ENCODE peak calls at places on chromosomes 16 and 17, in four cellular contexts. H, O, D and Y are unnamed samples.

GRCh38 chr17:1055231-1055630 is 58.3 kb downstream of the TIMM22 start:
- DNase-seq in H (no peak), O (no peak), D (no peak), Y (no peak)

GRCh38 chr16:7910116-7910515 is 577.5 kb downstream of the RBFOX1 start:
- DNase-seq in H (no peak), O (no peak), D (no peak), Y (no peak)

GRCh38 chr16:66605177-66605999 is 884 bp downstream of the CMTM3 start:
- DNase-seq in H (no peak), O (peak), D (peak), Y (peak)

GRCh38 chr17:4318596-4318995 is 47.9 kb downstream of the UBE2G1 start:
- DNase-seq in H (no peak), O (no peak), D (no peak), Y (no peak)

GRCh38 chr16:30934827-30935557 is 11.6 kb downstream of the FBXL19 start:
- DNase-seq in H (no peak), O (peak), D (peak), Y (peak)

GRCh38 chr17:7380321-7380720 is 568 bp upstream of the TNK1 start:
- DNase-seq in H (no peak), O (no peak), D (no peak), Y (peak)

GRCh38 chr16:12791340-12791739 is 12.3 kb downstream of the CPPED1 start:
- DNase-seq in H (no peak), O (no peak), D (no peak), Y (no peak)

GRCh38 chr17:9817086-9817485 is 4.8 kb downstream of the GSG1L2 start:
- DNase-seq in H (no peak), O (no peak), D (no peak), Y (peak)

GRCh38 chr16:75139498-75139897 is 8.8 kb upstream of the ZFP1 start:
- DNase-seq in H (no peak), O (no peak), D (no peak), Y (no peak)

GRCh38 chr17:47332287-47332686 is 8.5 kb downstream of the EFCAB13 start:
- DNase-seq in H (no peak), O (no peak), D (no peak), Y (no peak)

GRCh38 chr16:14502256-14502875 is 127.7 kb downstream of the PARN start:
- DNase-seq in H (no peak), O (no peak), D (no peak), Y (no peak)

GRCh38 chr16:50956637-50957036 is 194.4 kb downstream of the SALL1 start:
- DNase-seq in H (no peak), O (no peak), D (no peak), Y (no peak)

GRCh38 chr17:41785876-41786226 is 660 bp downstream of the JUP start:
- DNase-seq in H (no peak), O (peak), D (no peak), Y (peak)

GRCh38 chr16:69927056-69927757 is 23.9 kb upstream of the CLEC18A start:
- DNase-seq in H (no peak), O (no peak), D (peak), Y (peak)

GRCh38 chr16:55056585-55057520 is 126.2 kb downstream of the IRX5 start:
- DNase-seq in H (no peak), O (no peak), D (no peak), Y (peak)

GRCh38 chr17:67336859-67337258 is 29.5 kb downstream of the PSMD12 start:
- DNase-seq in H (no peak), O (no peak), D (peak), Y (no peak)

GRCh38 chr16:72493681-72494415 is 321.9 kb upstream of the PMFBP1 start:
- DNase-seq in H (no peak), O (no peak), D (no peak), Y (no peak)

GRCh38 chr16:66878067-66878466 is 2.2 kb upstream of the PDP2 start:
- DNase-seq in H (no peak), O (no peak), D (no peak), Y (no peak)

GRCh38 chr16:58960484-58960883 is 226.4 kb upstream of the GOT2 start:
- DNase-seq in H (no peak), O (no peak), D (no peak), Y (peak)

GRCh38 chr16:84650062-84650991 is 2.0 kb downstream of the KLHL36 start:
- DNase-seq in H (no peak), O (no peak), D (peak), Y (no peak)

GRCh38 chr16:15993946-15994665 is 44.7 kb downstream of the ABCC1 start:
- DNase-seq in H (no peak), O (no peak), D (no peak), Y (no peak)

GRCh38 chr17:49995055-49995738 is at the start of gene DLX3:
- DNase-seq in H (no peak), O (no peak), D (no peak), Y (peak)

DNA sequence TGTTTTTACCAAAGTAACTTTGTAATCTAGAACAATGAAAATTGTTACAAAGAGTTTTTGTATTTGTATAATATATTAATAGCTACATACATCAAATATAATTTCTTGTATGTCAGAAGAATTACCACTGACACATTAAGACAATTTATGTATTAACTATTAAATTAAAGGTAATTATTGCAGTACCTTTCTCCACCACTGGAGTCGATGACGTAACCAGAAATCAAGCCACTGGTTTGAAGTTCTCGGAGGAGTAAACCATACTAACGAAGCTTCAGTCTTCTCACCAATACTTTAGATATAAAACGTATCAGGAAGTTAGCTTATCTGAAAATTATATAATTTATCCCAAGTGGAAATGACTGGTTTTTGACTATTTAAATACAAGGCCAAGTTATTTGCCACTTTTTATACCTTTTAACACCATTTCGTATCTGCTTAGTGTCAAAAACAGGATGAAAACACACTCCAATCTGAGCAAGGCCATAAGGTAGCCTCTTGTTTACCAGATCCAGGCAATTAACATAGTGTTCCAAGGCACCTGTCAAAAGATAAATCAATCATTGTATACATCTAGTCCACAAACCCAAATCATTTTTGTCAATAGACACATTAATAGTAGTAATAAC is 4.3 kb downstream of the POLG2 start:
- DNase-seq in H (no peak), O (peak), D (no peak), Y (peak)
- TF ChIP-seq JUNB in H (peak), O (no peak), D (no peak), Y (no peak)

GRCh38 chr16:65415460-65415859 is 293.6 kb upstream of the CDH11 start:
- DNase-seq in H (no peak), O (no peak), D (no peak), Y (no peak)
- TF ChIP-seq CREB1 in H (no peak), O (no peak), D (no peak), Y (no peak)

GRCh38 chr16:2460916-2461315 is 1.0 kb downstream of the TEDC2 start:
- DNase-seq in H (no peak), O (no peak), D (no peak), Y (no peak)

GRCh38 chr16:2457946-2458345 is 2.0 kb upstream of the TEDC2 start:
- DNase-seq in H (no peak), O (no peak), D (no peak), Y (no peak)

GRCh38 chr16:2458887-2459646 is 842 bp upstream of the TEDC2 start:
- DNase-seq in H (no peak), O (peak), D (no peak), Y (peak)

GRCh38 chr16:2460391-2460713 is 443 bp downstream of the TEDC2 start:
- DNase-seq in H (no peak), O (no peak), D (no peak), Y (no peak)

DNA sequence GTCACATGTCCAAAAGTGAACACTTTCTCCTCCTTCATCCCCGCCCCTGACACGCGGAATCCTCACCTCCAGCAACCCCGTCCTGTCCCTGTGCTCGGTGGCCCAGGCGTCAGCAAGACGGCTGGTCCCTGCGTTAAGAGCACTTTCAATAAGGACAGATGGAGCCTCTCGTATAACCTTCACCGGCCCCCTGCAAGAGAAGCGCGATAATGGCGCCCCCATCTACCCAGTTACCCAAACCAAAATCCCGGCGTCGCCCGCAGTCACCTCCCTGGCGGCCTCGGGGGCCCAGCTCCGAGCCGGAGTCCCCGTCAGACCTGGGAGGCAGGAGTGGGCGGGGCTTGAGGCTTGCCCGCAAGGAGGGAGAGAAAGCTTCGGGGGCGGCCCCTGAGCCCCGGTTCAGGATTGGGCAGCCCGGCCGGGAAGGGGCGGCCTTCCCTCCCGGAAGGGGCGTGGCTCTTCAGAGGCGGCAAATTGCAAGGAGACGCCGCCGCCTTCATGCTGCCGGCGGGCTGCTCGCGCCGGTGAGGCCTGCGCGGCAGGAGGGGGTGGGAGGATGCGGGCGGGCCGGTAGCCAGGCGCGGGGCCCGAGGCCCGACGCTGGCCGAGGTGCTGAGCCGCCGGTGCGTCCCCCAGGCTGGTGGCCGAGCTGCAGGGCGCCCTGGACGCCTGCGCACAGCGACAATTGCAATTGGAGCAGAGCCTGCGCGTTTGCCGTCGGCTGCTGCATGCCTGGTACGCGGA is at the start of gene TEDC2:
- DNase-seq in H (peak), O (peak), D (peak), Y (peak)
- H2AFZ ChIP-seq in H (peak), O (peak), D (no peak), Y (peak)

GRCh38 chr17:2138318-2138717 is 83.4 kb downstream of the HIC1 start:
- DNase-seq in H (peak), O (peak), D (no peak), Y (no peak)
- TF ChIP-seq JUNB in H (peak), O (no peak), D (no peak), Y (no peak)

GRCh38 chr16:78501744-78502143 is 402.3 kb downstream of the WWOX start:
- DNase-seq in H (no peak), O (no peak), D (no peak), Y (no peak)

GRCh38 chr16:78505544-78506371 is 406.3 kb downstream of the WWOX start:
- DNase-seq in H (no peak), O (no peak), D (peak), Y (peak)

GRCh38 chr16:78503501-78504110 is 404.2 kb downstream of the WWOX start:
- DNase-seq in H (no peak), O (peak), D (peak), Y (peak)

GRCh38 chr16:78506372-78507193 is 407.1 kb downstream of the WWOX start:
- DNase-seq in H (no peak), O (no peak), D (peak), Y (no peak)

DNA sequence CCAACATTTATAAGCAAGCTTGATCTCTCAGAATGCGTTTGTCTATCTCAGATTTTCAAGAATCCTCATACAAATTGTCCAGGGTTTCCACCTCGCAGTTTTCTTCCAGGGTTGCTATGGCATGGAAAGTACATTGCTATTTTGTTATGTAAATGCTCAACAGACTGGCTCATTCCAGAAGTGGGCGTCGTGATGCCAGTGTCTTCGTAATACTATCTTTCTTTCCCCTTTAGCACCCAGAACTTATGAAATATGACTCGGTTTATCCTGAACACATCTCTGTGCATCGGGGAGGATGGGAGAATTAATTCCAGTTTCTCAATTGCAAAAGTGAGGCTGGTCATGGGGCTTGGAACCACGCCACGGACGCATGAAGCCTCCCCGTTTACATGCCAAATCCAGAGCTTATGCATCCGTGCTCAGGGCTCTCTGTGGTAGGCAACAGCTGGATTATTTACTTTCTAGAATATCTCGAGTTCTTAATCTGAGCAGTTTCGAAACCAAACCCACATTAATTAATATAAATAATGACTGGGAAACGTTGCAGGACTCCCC is 405.0 kb downstream of the WWOX start:
- DNase-seq in H (no peak), O (no peak), D (no peak), Y (no peak)
- TF ChIP-seq CREB1 in H (no peak), O (no peak), D (no peak), Y (no peak)

GRCh38 chr17:48427598-48427997 is 2.4 kb downstream of the SKAP1 start:
- DNase-seq in H (no peak), O (peak), D (no peak), Y (no peak)

GRCh38 chr17:48432820-48433775 is 3.1 kb upstream of the SKAP1 start:
- DNase-seq in H (no peak), O (no peak), D (no peak), Y (no peak)

GRCh38 chr17:48426019-48426418 is 4.0 kb downstream of the SKAP1 start:
- DNase-seq in H (no peak), O (no peak), D (no peak), Y (no peak)

GRCh38 chr17:48429156-48429555 is 858 bp downstream of the SKAP1 start:
- DNase-seq in H (no peak), O (no peak), D (no peak), Y (no peak)

GRCh38 chr17:48429638-48430586 is at the start of gene SKAP1:
- DNase-seq in H (no peak), O (no peak), D (no peak), Y (peak)
- H2AFZ ChIP-seq in H (peak), O (no peak), D (no peak), Y (peak)

GRCh38 chr16:11399261-11399831 is 54.1 kb downstream of the RMI2 start:
- DNase-seq in H (no peak), O (no peak), D (no peak), Y (no peak)
- TF ChIP-seq JUNB in H (no peak), O (no peak), D (no peak), Y (no peak)

DNA sequence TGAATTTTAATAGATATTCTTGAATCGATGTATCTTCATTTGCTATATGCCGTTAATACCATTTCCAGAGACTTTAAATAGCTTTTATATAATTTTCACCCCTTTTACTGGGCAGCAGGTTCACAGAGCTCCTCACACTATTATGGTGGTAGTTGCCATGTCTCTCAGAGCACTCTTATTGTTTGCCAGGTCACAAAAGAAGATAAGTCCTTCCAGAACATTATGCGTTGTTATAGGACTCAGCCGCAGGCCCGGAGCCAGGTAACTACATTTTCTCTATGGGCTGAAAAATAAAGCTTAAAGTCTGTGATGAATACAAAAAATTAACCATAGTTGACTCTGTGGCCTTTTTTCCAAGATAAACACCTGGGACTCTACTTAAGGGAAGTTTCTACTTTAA is 24.0 kb downstream of the AKTIP start:
- DNase-seq in H (no peak), O (no peak), D (no peak), Y (no peak)
- TF ChIP-seq CREB1 in H (no peak), O (no peak), D (no peak), Y (no peak)

GRCh38 chr17:40462343-40463121 is 19.3 kb downstream of the IGFBP4 start:
- DNase-seq in H (no peak), O (no peak), D (no peak), Y (no peak)
- H2AFZ ChIP-seq in H (no peak), O (peak), D (no peak), Y (no peak)